ENCODE peak calls at places on chromosomes 7 and 10, in ten cellular contexts. One of them, this sample, is unnamed.

GRCh38 chr7:158018971-158019645 is 568.5 kb downstream of the PTPRN2 start:
- DNase-seq in astrocyte: no peak
- DNase-seq in stimulated activated CD8-positive, alpha-beta memory T cell treated with anti-CD3 and anti-CD28 coated beads, Interleukin-12 subunit alpha, Interleukin-12 subunit beta, amount 100 ng/mL, for 1 hour: no peak
- DNase-seq in AG04450: no peak
- DNase-seq in A549: no peak
- DNase-seq in NCI-H2171 treated with DMSO at 0.1 percent for 48 hours: no peak
- DNase-seq in heart left ventricle: no peak
- DNase-seq in NCI-H1436: no peak
- DNase-seq in endothelial cell: no peak
- DNase-seq in iris pigment epithelial cell: no peak
- DNase-seq in this sample: no peak

GRCh38 chr7:116354546-116355422 is 144.4 kb downstream of the TES start:
- DNase-seq in astrocyte: peak; percentile 99
- DNase-seq in stimulated activated CD8-positive, alpha-beta memory T cell treated with anti-CD3 and anti-CD28 coated beads, Interleukin-12 subunit alpha, Interleukin-12 subunit beta, amount 100 ng/mL, for 1 hour: no peak
- DNase-seq in AG04450: peak; percentile 94
- DNase-seq in A549: peak; percentile 75
- DNase-seq in NCI-H2171 treated with DMSO at 0.1 percent for 48 hours: no peak
- DNase-seq in heart left ventricle: peak; percentile 83
- DNase-seq in NCI-H1436: no peak
- DNase-seq in endothelial cell: peak; percentile 17
- DNase-seq in iris pigment epithelial cell: peak; percentile 97
- DNase-seq in this sample: peak; percentile 22

GRCh38 chr10:73810358-73810734 is 1.1 kb downstream of the NDST2 start:
- DNase-seq in astrocyte: no peak
- DNase-seq in stimulated activated CD8-positive, alpha-beta memory T cell treated with anti-CD3 and anti-CD28 coated beads, Interleukin-12 subunit alpha, Interleukin-12 subunit beta, amount 100 ng/mL, for 1 hour: no peak
- DNase-seq in AG04450: no peak
- DNase-seq in A549: no peak
- DNase-seq in NCI-H2171 treated with DMSO at 0.1 percent for 48 hours: no peak
- DNase-seq in heart left ventricle: no peak
- DNase-seq in NCI-H1436: no peak
- DNase-seq in endothelial cell: no peak
- DNase-seq in iris pigment epithelial cell: peak; percentile 65
- DNase-seq in this sample: no peak

GRCh38 chr10:129877773-129878371 is 86.2 kb downstream of the EBF3 start:
- DNase-seq in astrocyte: no peak
- DNase-seq in stimulated activated CD8-positive, alpha-beta memory T cell treated with anti-CD3 and anti-CD28 coated beads, Interleukin-12 subunit alpha, Interleukin-12 subunit beta, amount 100 ng/mL, for 1 hour: peak; percentile 7
- DNase-seq in AG04450: no peak
- DNase-seq in A549: no peak
- DNase-seq in NCI-H2171 treated with DMSO at 0.1 percent for 48 hours: no peak
- DNase-seq in heart left ventricle: no peak
- DNase-seq in NCI-H1436: peak; percentile 54
- DNase-seq in endothelial cell: peak; percentile 65
- DNase-seq in iris pigment epithelial cell: no peak
- DNase-seq in this sample: no peak

GRCh38 chr7:104482362-104483042 is 154.1 kb downstream of the LHFPL3 start:
- DNase-seq in astrocyte: no peak
- DNase-seq in stimulated activated CD8-positive, alpha-beta memory T cell treated with anti-CD3 and anti-CD28 coated beads, Interleukin-12 subunit alpha, Interleukin-12 subunit beta, amount 100 ng/mL, for 1 hour: no peak
- DNase-seq in AG04450: no peak
- DNase-seq in A549: no peak
- DNase-seq in NCI-H2171 treated with DMSO at 0.1 percent for 48 hours: peak; percentile 96
- DNase-seq in heart left ventricle: no peak
- DNase-seq in NCI-H1436: no peak
- DNase-seq in endothelial cell: no peak
- DNase-seq in iris pigment epithelial cell: no peak
- DNase-seq in this sample: no peak

GRCh38 chr10:84659027-84659426 is 330.6 kb downstream of the CCSER2 start:
- DNase-seq in astrocyte: no peak
- DNase-seq in stimulated activated CD8-positive, alpha-beta memory T cell treated with anti-CD3 and anti-CD28 coated beads, Interleukin-12 subunit alpha, Interleukin-12 subunit beta, amount 100 ng/mL, for 1 hour: no peak
- DNase-seq in AG04450: no peak
- DNase-seq in A549: no peak
- DNase-seq in NCI-H2171 treated with DMSO at 0.1 percent for 48 hours: no peak
- DNase-seq in heart left ventricle: no peak
- DNase-seq in NCI-H1436: no peak
- DNase-seq in endothelial cell: no peak
- DNase-seq in iris pigment epithelial cell: no peak
- DNase-seq in this sample: no peak

GRCh38 chr7:124310934-124311390 is 278.1 kb upstream of the TMEM229A start:
- DNase-seq in astrocyte: no peak
- DNase-seq in stimulated activated CD8-positive, alpha-beta memory T cell treated with anti-CD3 and anti-CD28 coated beads, Interleukin-12 subunit alpha, Interleukin-12 subunit beta, amount 100 ng/mL, for 1 hour: no peak
- DNase-seq in AG04450: peak; percentile 10
- DNase-seq in A549: no peak
- DNase-seq in NCI-H2171 treated with DMSO at 0.1 percent for 48 hours: no peak
- DNase-seq in heart left ventricle: no peak
- DNase-seq in NCI-H1436: no peak
- DNase-seq in endothelial cell: no peak
- DNase-seq in iris pigment epithelial cell: no peak
- DNase-seq in this sample: peak; percentile 9

GRCh38 chr7:84134169-84134568 is 60.4 kb downstream of the SEMA3A start:
- DNase-seq in astrocyte: no peak
- DNase-seq in stimulated activated CD8-positive, alpha-beta memory T cell treated with anti-CD3 and anti-CD28 coated beads, Interleukin-12 subunit alpha, Interleukin-12 subunit beta, amount 100 ng/mL, for 1 hour: no peak
- DNase-seq in AG04450: no peak
- DNase-seq in A549: no peak
- DNase-seq in NCI-H2171 treated with DMSO at 0.1 percent for 48 hours: no peak
- DNase-seq in heart left ventricle: no peak
- DNase-seq in NCI-H1436: no peak
- DNase-seq in endothelial cell: no peak
- DNase-seq in iris pigment epithelial cell: no peak
- DNase-seq in this sample: no peak

GRCh38 chr10:98567396-98567795 is 120.7 kb upstream of the HPS1 start:
- DNase-seq in astrocyte: no peak
- DNase-seq in stimulated activated CD8-positive, alpha-beta memory T cell treated with anti-CD3 and anti-CD28 coated beads, Interleukin-12 subunit alpha, Interleukin-12 subunit beta, amount 100 ng/mL, for 1 hour: no peak
- DNase-seq in AG04450: no peak
- DNase-seq in A549: no peak
- DNase-seq in NCI-H2171 treated with DMSO at 0.1 percent for 48 hours: no peak
- DNase-seq in heart left ventricle: no peak
- DNase-seq in NCI-H1436: no peak
- DNase-seq in endothelial cell: no peak
- DNase-seq in iris pigment epithelial cell: no peak
- DNase-seq in this sample: no peak

GRCh38 chr7:46494026-46494425 is 573.0 kb upstream of the IGFBP3 start:
- DNase-seq in astrocyte: no peak
- DNase-seq in stimulated activated CD8-positive, alpha-beta memory T cell treated with anti-CD3 and anti-CD28 coated beads, Interleukin-12 subunit alpha, Interleukin-12 subunit beta, amount 100 ng/mL, for 1 hour: no peak
- DNase-seq in AG04450: peak; percentile 11
- DNase-seq in A549: no peak
- DNase-seq in NCI-H2171 treated with DMSO at 0.1 percent for 48 hours: no peak
- DNase-seq in heart left ventricle: no peak
- DNase-seq in NCI-H1436: no peak
- DNase-seq in endothelial cell: no peak
- DNase-seq in iris pigment epithelial cell: peak; percentile 49
- DNase-seq in this sample: no peak

GRCh38 chr7:101953248-101953819 is 135.9 kb downstream of the CUX1 start:
- DNase-seq in astrocyte: peak; percentile 86
- DNase-seq in stimulated activated CD8-positive, alpha-beta memory T cell treated with anti-CD3 and anti-CD28 coated beads, Interleukin-12 subunit alpha, Interleukin-12 subunit beta, amount 100 ng/mL, for 1 hour: no peak
- DNase-seq in AG04450: peak; percentile 48
- DNase-seq in A549: no peak
- DNase-seq in NCI-H2171 treated with DMSO at 0.1 percent for 48 hours: no peak
- DNase-seq in heart left ventricle: no peak
- DNase-seq in NCI-H1436: no peak
- DNase-seq in endothelial cell: no peak
- DNase-seq in iris pigment epithelial cell: peak; percentile 94
- DNase-seq in this sample: no peak

GRCh38 chr7:155577509-155577905 is 31.1 kb upstream of the CNPY1 start:
- DNase-seq in astrocyte: no peak
- DNase-seq in stimulated activated CD8-positive, alpha-beta memory T cell treated with anti-CD3 and anti-CD28 coated beads, Interleukin-12 subunit alpha, Interleukin-12 subunit beta, amount 100 ng/mL, for 1 hour: no peak
- DNase-seq in AG04450: no peak
- DNase-seq in A549: no peak
- DNase-seq in NCI-H2171 treated with DMSO at 0.1 percent for 48 hours: no peak
- DNase-seq in heart left ventricle: no peak
- DNase-seq in NCI-H1436: no peak
- DNase-seq in endothelial cell: no peak
- DNase-seq in iris pigment epithelial cell: no peak
- DNase-seq in this sample: no peak

GRCh38 chr10:76036410-76036940 is 605.1 kb downstream of the LRMDA start:
- DNase-seq in astrocyte: peak; percentile 39
- DNase-seq in stimulated activated CD8-positive, alpha-beta memory T cell treated with anti-CD3 and anti-CD28 coated beads, Interleukin-12 subunit alpha, Interleukin-12 subunit beta, amount 100 ng/mL, for 1 hour: no peak
- DNase-seq in AG04450: peak; percentile 32
- DNase-seq in A549: peak; percentile 64
- DNase-seq in NCI-H2171 treated with DMSO at 0.1 percent for 48 hours: peak; percentile 34
- DNase-seq in heart left ventricle: peak; percentile 72
- DNase-seq in NCI-H1436: peak; percentile 50
- DNase-seq in endothelial cell: peak; percentile 82
- DNase-seq in iris pigment epithelial cell: peak; percentile 60
- DNase-seq in this sample: peak; percentile 12

GRCh38 chr7:48250441-48250951 is 79.2 kb downstream of the ABCA13 start:
- DNase-seq in astrocyte: peak; percentile 80
- DNase-seq in stimulated activated CD8-positive, alpha-beta memory T cell treated with anti-CD3 and anti-CD28 coated beads, Interleukin-12 subunit alpha, Interleukin-12 subunit beta, amount 100 ng/mL, for 1 hour: no peak
- DNase-seq in AG04450: no peak
- DNase-seq in A549: no peak
- DNase-seq in NCI-H2171 treated with DMSO at 0.1 percent for 48 hours: no peak
- DNase-seq in heart left ventricle: no peak
- DNase-seq in NCI-H1436: no peak
- DNase-seq in endothelial cell: no peak
- DNase-seq in iris pigment epithelial cell: peak; percentile 46
- DNase-seq in this sample: no peak

GRCh38 chr10:121245799-121246198 is 352.4 kb downstream of the FGFR2 start:
- DNase-seq in astrocyte: no peak
- DNase-seq in stimulated activated CD8-positive, alpha-beta memory T cell treated with anti-CD3 and anti-CD28 coated beads, Interleukin-12 subunit alpha, Interleukin-12 subunit beta, amount 100 ng/mL, for 1 hour: no peak
- DNase-seq in AG04450: no peak
- DNase-seq in A549: no peak
- DNase-seq in NCI-H2171 treated with DMSO at 0.1 percent for 48 hours: no peak
- DNase-seq in heart left ventricle: no peak
- DNase-seq in NCI-H1436: no peak
- DNase-seq in endothelial cell: no peak
- DNase-seq in iris pigment epithelial cell: no peak
- DNase-seq in this sample: no peak

GRCh38 chr10:123640016-123640535 is 26.1 kb upstream of the GPR26 start:
- DNase-seq in astrocyte: no peak
- DNase-seq in stimulated activated CD8-positive, alpha-beta memory T cell treated with anti-CD3 and anti-CD28 coated beads, Interleukin-12 subunit alpha, Interleukin-12 subunit beta, amount 100 ng/mL, for 1 hour: no peak
- DNase-seq in AG04450: no peak
- DNase-seq in A549: no peak
- DNase-seq in NCI-H2171 treated with DMSO at 0.1 percent for 48 hours: no peak
- DNase-seq in heart left ventricle: no peak
- DNase-seq in NCI-H1436: no peak
- DNase-seq in endothelial cell: no peak
- DNase-seq in iris pigment epithelial cell: no peak
- DNase-seq in this sample: no peak

GRCh38 chr7:140200102-140200989 is 23.6 kb upstream of the KDM7A start:
- DNase-seq in astrocyte: peak; percentile 52
- DNase-seq in stimulated activated CD8-positive, alpha-beta memory T cell treated with anti-CD3 and anti-CD28 coated beads, Interleukin-12 subunit alpha, Interleukin-12 subunit beta, amount 100 ng/mL, for 1 hour: no peak
- DNase-seq in AG04450: no peak
- DNase-seq in A549: peak; percentile 86
- DNase-seq in NCI-H2171 treated with DMSO at 0.1 percent for 48 hours: no peak
- DNase-seq in heart left ventricle: peak; percentile 28
- DNase-seq in NCI-H1436: peak; percentile 66
- DNase-seq in endothelial cell: no peak
- DNase-seq in iris pigment epithelial cell: peak; percentile 36
- DNase-seq in this sample: no peak

GRCh38 chr7:105141068-105141467 is 127.1 kb downstream of the KMT2E start:
- DNase-seq in astrocyte: peak; percentile 67
- DNase-seq in stimulated activated CD8-positive, alpha-beta memory T cell treated with anti-CD3 and anti-CD28 coated beads, Interleukin-12 subunit alpha, Interleukin-12 subunit beta, amount 100 ng/mL, for 1 hour: no peak
- DNase-seq in AG04450: peak; percentile 65
- DNase-seq in A549: peak; percentile 31
- DNase-seq in NCI-H2171 treated with DMSO at 0.1 percent for 48 hours: peak; percentile 7
- DNase-seq in heart left ventricle: no peak
- DNase-seq in NCI-H1436: no peak
- DNase-seq in endothelial cell: no peak
- DNase-seq in iris pigment epithelial cell: peak; percentile 45
- DNase-seq in this sample: no peak

GRCh38 chr7:4694653-4695335 is 12.7 kb downstream of the FOXK1 start:
- DNase-seq in astrocyte: peak; percentile 87
- DNase-seq in stimulated activated CD8-positive, alpha-beta memory T cell treated with anti-CD3 and anti-CD28 coated beads, Interleukin-12 subunit alpha, Interleukin-12 subunit beta, amount 100 ng/mL, for 1 hour: no peak
- DNase-seq in AG04450: peak; percentile 47
- DNase-seq in A549: no peak
- DNase-seq in NCI-H2171 treated with DMSO at 0.1 percent for 48 hours: no peak
- DNase-seq in heart left ventricle: peak; percentile 47
- DNase-seq in NCI-H1436: no peak
- DNase-seq in endothelial cell: no peak
- DNase-seq in iris pigment epithelial cell: peak; percentile 86
- DNase-seq in this sample: no peak

GRCh38 chr10:75099952-75100763 is 11.3 kb upstream of the SAMD8 start:
- DNase-seq in astrocyte: peak; percentile 9
- DNase-seq in stimulated activated CD8-positive, alpha-beta memory T cell treated with anti-CD3 and anti-CD28 coated beads, Interleukin-12 subunit alpha, Interleukin-12 subunit beta, amount 100 ng/mL, for 1 hour: peak; percentile 69
- DNase-seq in AG04450: peak; percentile 27
- DNase-seq in A549: peak; percentile 85
- DNase-seq in NCI-H2171 treated with DMSO at 0.1 percent for 48 hours: peak; percentile 16
- DNase-seq in heart left ventricle: peak; percentile 80
- DNase-seq in NCI-H1436: peak; percentile 69
- DNase-seq in endothelial cell: peak; percentile 92
- DNase-seq in iris pigment epithelial cell: peak; percentile 49
- DNase-seq in this sample: peak; percentile 45

GRCh38 chr7:157901166-157901565 is 564.4 kb downstream of the DNAJB6 start:
- DNase-seq in astrocyte: no peak
- DNase-seq in stimulated activated CD8-positive, alpha-beta memory T cell treated with anti-CD3 and anti-CD28 coated beads, Interleukin-12 subunit alpha, Interleukin-12 subunit beta, amount 100 ng/mL, for 1 hour: no peak
- DNase-seq in AG04450: no peak
- DNase-seq in A549: no peak
- DNase-seq in NCI-H2171 treated with DMSO at 0.1 percent for 48 hours: no peak
- DNase-seq in heart left ventricle: no peak
- DNase-seq in NCI-H1436: no peak
- DNase-seq in endothelial cell: no peak
- DNase-seq in iris pigment epithelial cell: no peak
- DNase-seq in this sample: no peak

GRCh38 chr10:130994845-130995244 is 316.7 kb downstream of the TCERG1L start:
- DNase-seq in astrocyte: no peak
- DNase-seq in stimulated activated CD8-positive, alpha-beta memory T cell treated with anti-CD3 and anti-CD28 coated beads, Interleukin-12 subunit alpha, Interleukin-12 subunit beta, amount 100 ng/mL, for 1 hour: no peak
- DNase-seq in AG04450: no peak
- DNase-seq in A549: no peak
- DNase-seq in NCI-H2171 treated with DMSO at 0.1 percent for 48 hours: no peak
- DNase-seq in heart left ventricle: no peak
- DNase-seq in NCI-H1436: no peak
- DNase-seq in endothelial cell: no peak
- DNase-seq in iris pigment epithelial cell: no peak
- DNase-seq in this sample: no peak

GRCh38 chr7:157466473-157467261 is 129.9 kb downstream of the DNAJB6 start:
- DNase-seq in astrocyte: no peak
- DNase-seq in stimulated activated CD8-positive, alpha-beta memory T cell treated with anti-CD3 and anti-CD28 coated beads, Interleukin-12 subunit alpha, Interleukin-12 subunit beta, amount 100 ng/mL, for 1 hour: no peak
- DNase-seq in AG04450: no peak
- DNase-seq in A549: no peak
- DNase-seq in NCI-H2171 treated with DMSO at 0.1 percent for 48 hours: no peak
- DNase-seq in heart left ventricle: no peak
- DNase-seq in NCI-H1436: no peak
- DNase-seq in endothelial cell: no peak
- DNase-seq in iris pigment epithelial cell: no peak
- DNase-seq in this sample: no peak

GRCh38 chr7:77202544-77202976 is 2.9 kb upstream of the FGL2 start:
- DNase-seq in astrocyte: no peak
- DNase-seq in stimulated activated CD8-positive, alpha-beta memory T cell treated with anti-CD3 and anti-CD28 coated beads, Interleukin-12 subunit alpha, Interleukin-12 subunit beta, amount 100 ng/mL, for 1 hour: no peak
- DNase-seq in AG04450: no peak
- DNase-seq in A549: no peak
- DNase-seq in NCI-H2171 treated with DMSO at 0.1 percent for 48 hours: no peak
- DNase-seq in heart left ventricle: no peak
- DNase-seq in NCI-H1436: no peak
- DNase-seq in endothelial cell: no peak
- DNase-seq in iris pigment epithelial cell: no peak
- DNase-seq in this sample: no peak